ENCODE peak calls at places on chromosomes 12 and 14, in six cellular contexts. L is aorta, J is lower lobe of right lung, I is ovary, O is tibial artery, Q is pancreas. K is an unnamed sample.

GRCh38 chr12:4203772-4204376 is 69.7 kb upstream of the CCND2 start:
- DNase-seq in L (no peak), J (no peak), I (no peak), O (no peak), Q (no peak), K (no peak)

GRCh38 chr12:52037248-52037861 is 13.9 kb upstream of the NR4A1 start:
- DNase-seq in L (peak; percentile 92), J (peak; percentile 66), I (peak; percentile 86), O (peak; percentile 91), Q (peak; percentile 56), K (no peak)

GRCh38 chr14:76829650-76830421 is 3.6 kb downstream of the LRRC74A start:
- DNase-seq in L (no peak), J (no peak), I (no peak), O (no peak), Q (peak; percentile 84), K (peak; percentile 74)

GRCh38 chr12:94169966-94170689 is 21.8 kb downstream of the PLXNC1 start:
- DNase-seq in L (no peak), J (no peak), I (no peak), O (no peak), Q (no peak), K (no peak)

GRCh38 chr12:5185435-5186069 is 141.9 kb downstream of the KCNA5 start:
- DNase-seq in L (no peak), J (no peak), I (no peak), O (no peak), Q (no peak), K (no peak)

GRCh38 chr14:102508410-102508773 is 1.2 kb downstream of the ANKRD9 start:
- DNase-seq in L (no peak), J (peak; percentile 69), I (no peak), O (no peak), Q (peak; percentile 43), K (no peak)

GRCh38 chr12:56987551-56988053 is 18.7 kb downstream of the ZBTB39 start:
- DNase-seq in L (peak; percentile 95), J (peak; percentile 90), I (peak; percentile 85), O (peak; percentile 86), Q (peak; percentile 80), K (no peak)

GRCh38 chr12:131091413-131091975 is 137.8 kb downstream of the ADGRD1 start:
- DNase-seq in L (peak; percentile 59), J (peak; percentile 7), I (peak; percentile 5), O (no peak), Q (no peak), K (no peak)

GRCh38 chr12:77120695-77121094 is 55.3 kb upstream of the E2F7 start:
- DNase-seq in L (no peak), J (no peak), I (no peak), O (no peak), Q (no peak), K (no peak)

GRCh38 chr12:16950041-16950677 is 344.2 kb upstream of the LMO3 start:
- DNase-seq in L (no peak), J (no peak), I (no peak), O (no peak), Q (no peak), K (no peak)

GRCh38 chr12:106051853-106052531 is 86.8 kb downstream of the NUAK1 start:
- DNase-seq in L (no peak), J (no peak), I (no peak), O (no peak), Q (no peak), K (no peak)

GRCh38 chr14:39491134-39491541 is 58.9 kb upstream of the FBXO33 start:
- DNase-seq in L (no peak), J (no peak), I (no peak), O (no peak), Q (no peak), K (no peak)

GRCh38 chr14:54202288-54202687 is 194.5 kb upstream of the CDKN3 start:
- DNase-seq in L (no peak), J (no peak), I (no peak), O (no peak), Q (no peak), K (no peak)

GRCh38 chr12:5874514-5874913 is 70.5 kb downstream of the ANO2 start:
- DNase-seq in L (no peak), J (no peak), I (no peak), O (no peak), Q (no peak), K (no peak)

GRCh38 chr12:25929096-25929637 is 29.3 kb upstream of the RASSF8 start:
- DNase-seq in L (no peak), J (no peak), I (no peak), O (no peak), Q (no peak), K (no peak)

GRCh38 chr14:73750161-73750901 is 36.1 kb upstream of the PNMA1 start:
- DNase-seq in L (no peak), J (no peak), I (no peak), O (no peak), Q (no peak), K (no peak)

GRCh38 chr14:73746540-73747385 is 32.6 kb upstream of the PNMA1 start:
- DNase-seq in L (no peak), J (no peak), I (no peak), O (no peak), Q (no peak), K (no peak)

GRCh38 chr14:73749706-73750105 is 35.5 kb upstream of the PNMA1 start:
- DNase-seq in L (no peak), J (no peak), I (no peak), O (no peak), Q (no peak), K (no peak)

GRCh38 chr14:73747386-73748211 is 33.4 kb upstream of the PNMA1 start:
- DNase-seq in L (no peak), J (no peak), I (no peak), O (no peak), Q (no peak), K (no peak)

DNA sequence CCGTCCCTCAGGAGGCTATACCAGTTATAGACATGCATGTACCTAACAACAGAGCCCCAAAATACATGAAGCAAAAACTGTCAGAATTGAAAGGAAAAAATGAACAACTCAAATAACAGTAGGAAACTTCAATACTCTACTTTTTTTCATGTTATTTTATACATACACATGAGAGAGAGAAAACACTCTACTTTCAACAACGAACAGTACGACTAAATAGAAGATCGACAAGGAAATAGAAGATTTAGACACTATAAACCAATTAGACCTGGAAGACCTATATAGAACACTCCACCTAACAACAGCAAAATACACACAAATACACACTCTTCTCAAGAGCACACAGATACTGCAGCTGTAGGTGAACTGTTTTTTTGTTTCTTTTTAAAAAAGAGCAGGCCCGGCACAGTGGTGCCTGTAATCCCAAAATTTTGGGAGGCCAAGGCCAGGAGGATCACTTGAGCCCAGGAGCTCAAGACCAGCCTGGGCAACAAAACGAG is 34.7 kb upstream of the PNMA1 start:
- DNase-seq in L (no peak), J (no peak), I (no peak), O (no peak), Q (no peak), K (no peak)
- H3K4me1 ChIP-seq in L (peaks cover 15% of the 10 kb centered on the region), J (peaks cover 98% of the 10 kb centered on the region), I (peaks cover 69% of the 10 kb centered on the region), O (peaks cover 20% of the 10 kb centered on the region), Q (peaks cover 77% of the 10 kb centered on the region), K (no peaks in the 10 kb centered on the region)

DNA sequence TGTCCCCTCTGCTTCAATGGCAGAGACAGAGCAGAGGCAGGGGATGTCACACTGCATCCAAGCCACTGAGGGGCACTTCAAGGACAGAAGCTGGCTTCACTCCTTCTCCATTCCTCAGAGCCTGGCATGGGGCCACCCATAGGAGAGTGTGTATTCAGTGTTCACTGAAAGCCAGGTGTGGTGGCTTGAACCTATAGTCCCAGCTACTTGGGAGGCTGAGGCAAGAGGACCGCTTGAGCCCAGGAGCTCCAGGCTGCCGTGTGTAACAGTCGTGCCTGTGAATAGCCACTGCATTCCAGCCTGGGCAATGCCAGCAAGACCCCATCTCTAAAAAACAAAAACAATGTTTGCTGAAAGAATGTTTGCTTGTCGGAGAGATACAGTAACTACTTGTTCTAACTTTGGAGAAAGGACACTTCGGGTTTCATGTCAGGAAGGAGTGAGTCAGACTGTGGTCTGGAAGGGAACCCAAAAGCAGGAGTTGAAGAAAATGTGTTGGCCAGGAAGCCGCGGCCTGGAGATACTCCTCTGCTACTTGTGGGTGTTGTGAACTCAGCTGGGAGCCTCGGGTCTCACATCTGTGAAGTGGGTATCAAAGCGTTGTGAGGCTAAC is 43.4 kb downstream of the ELK3 start:
- DNase-seq in L (peak; percentile 87), J (no peak), I (peak; percentile 74), O (peak; percentile 88), Q (no peak), K (no peak)
- H3K4me1 ChIP-seq in L (no peaks in the 10 kb centered on the region), J (peaks cover 89% of the 10 kb centered on the region), I (peaks cover 21% of the 10 kb centered on the region), O (no peaks in the 10 kb centered on the region), Q (no peaks in the 10 kb centered on the region), K (peaks cover 68% of the 10 kb centered on the region)

GRCh38 chr14:52071675-52072074 is 2.8 kb upstream of the NID2 start:
- DNase-seq in L (no peak), J (no peak), I (no peak), O (no peak), Q (no peak), K (no peak)

GRCh38 chr14:52073251-52073650 is 4.4 kb upstream of the NID2 start:
- DNase-seq in L (no peak), J (no peak), I (no peak), O (no peak), Q (no peak), K (no peak)

GRCh38 chr14:52075371-52075770 is 6.5 kb upstream of the NID2 start:
- DNase-seq in L (no peak), J (no peak), I (no peak), O (no peak), Q (no peak), K (no peak)

GRCh38 chr14:52069617-52070431 is 965 bp upstream of the NID2 start:
- DNase-seq in L (peak; percentile 82), J (no peak), I (peak; percentile 59), O (peak; percentile 70), Q (peak; percentile 17), K (peak; percentile 23)

DNA sequence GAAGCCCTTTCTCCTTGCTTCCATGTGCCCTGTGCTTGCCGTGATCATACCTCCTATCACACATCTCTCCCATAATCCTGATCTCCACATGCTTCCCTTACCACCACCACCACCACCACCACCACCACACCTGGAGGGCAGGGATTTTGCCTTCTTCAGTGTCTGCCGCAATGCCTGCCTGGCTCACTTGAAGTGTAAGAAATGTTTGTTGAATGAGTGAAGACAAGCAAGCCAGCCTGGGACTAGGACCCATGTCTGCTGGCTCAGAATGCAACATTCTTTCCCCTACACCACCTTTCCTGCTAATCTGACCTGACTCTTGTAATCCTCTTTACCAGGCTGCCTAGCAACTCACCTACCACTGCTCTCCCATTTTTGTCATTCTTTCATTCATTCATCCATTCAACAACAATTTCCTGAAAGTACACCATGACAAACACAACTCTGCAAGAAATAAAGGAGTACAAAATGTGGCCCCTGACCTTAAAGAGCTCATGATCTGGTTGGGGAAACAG is 3.5 kb upstream of the NID2 start:
- DNase-seq in L (no peak), J (no peak), I (no peak), O (no peak), Q (no peak), K (no peak)
- H3K4me1 ChIP-seq in L (no peaks in the 10 kb centered on the region), J (peaks cover 25% of the 10 kb centered on the region), I (peaks cover 6% of the 10 kb centered on the region), O (no peaks in the 10 kb centered on the region), Q (peaks cover 10% of the 10 kb centered on the region), K (no peaks in the 10 kb centered on the region)

GRCh38 chr14:93039649-93040315 is 75.9 kb downstream of the ITPK1 start:
- DNase-seq in L (no peak), J (no peak), I (no peak), O (no peak), Q (no peak), K (no peak)
- H3K4me1 ChIP-seq in L (peaks cover 6% of the 10 kb centered on the region), J (peaks cover 76% of the 10 kb centered on the region), I (peaks cover 20% of the 10 kb centered on the region), O (no peaks in the 10 kb centered on the region), Q (peaks cover 35% of the 10 kb centered on the region), K (peaks cover 80% of the 10 kb centered on the region)